ENCODE peak calls at places on chromosomes 1 and 21, in nine cellular contexts. E, C, R, L, U, B, N, Y and F are unnamed samples.

GRCh38 chr21:27649746-27650145 is 682.9 kb upstream of the ADAMTS5 start:
- DNase-seq in E (no peak), C (no peak), R (no peak), L (no peak), U (no peak), B (no peak), N (no peak), Y (no peak), F (no peak)

GRCh38 chr1:205343431-205344009 is 13.2 kb downstream of the KLHDC8A start:
- DNase-seq in E (no peak), C (no peak), R (no peak), L (no peak), U (no peak), B (no peak), N (peak), Y (no peak), F (peak)

GRCh38 chr1:180988221-180988826 is 34.3 kb downstream of the STX6 start:
- DNase-seq in E (peak), C (no peak), R (no peak), L (no peak), U (no peak), B (no peak), N (no peak), Y (no peak), F (no peak)

GRCh38 chr1:27632387-27633297 is 2.3 kb downstream of the FGR start:
- DNase-seq in E (no peak), C (no peak), R (no peak), L (no peak), U (no peak), B (no peak), N (peak), Y (no peak), F (peak)

GRCh38 chr1:66374561-66375111 is 159.3 kb upstream of the SGIP1 start:
- DNase-seq in E (no peak), C (no peak), R (peak), L (peak), U (no peak), B (no peak), N (peak), Y (no peak), F (peak)

GRCh38 chr1:11800756-11801433 is 4.9 kb downstream of the MTHFR start:
- DNase-seq in E (no peak), C (no peak), R (no peak), L (no peak), U (no peak), B (no peak), N (no peak), Y (no peak), F (peak)

GRCh38 chr1:22331618-22332017 is 120.0 kb upstream of the ZBTB40 start:
- DNase-seq in E (no peak), C (no peak), R (no peak), L (no peak), U (no peak), B (no peak), N (no peak), Y (no peak), F (no peak)

GRCh38 chr1:219660666-219661463 is 48.0 kb upstream of the ZC3H11B start:
- DNase-seq in E (no peak), C (no peak), R (peak), L (peak), U (no peak), B (peak), N (peak), Y (no peak), F (no peak)

GRCh38 chr1:239224100-239224499 is 162.3 kb upstream of the CHRM3 start:
- DNase-seq in E (no peak), C (no peak), R (no peak), L (no peak), U (no peak), B (no peak), N (no peak), Y (no peak), F (no peak)

GRCh38 chr1:37631039-37631428 is 3.7 kb downstream of the RSPO1 start:
- DNase-seq in E (no peak), C (no peak), R (no peak), L (no peak), U (no peak), B (no peak), N (no peak), Y (no peak), F (no peak)

GRCh38 chr1:49298304-49298703 is 521.6 kb upstream of the BEND5 start:
- DNase-seq in E (peak), C (no peak), R (peak), L (peak), U (no peak), B (peak), N (no peak), Y (no peak), F (no peak)

GRCh38 chr1:47650205-47650604 is 212.4 kb downstream of the FOXD2 start:
- DNase-seq in E (peak), C (no peak), R (peak), L (no peak), U (peak), B (no peak), N (no peak), Y (no peak), F (no peak)

GRCh38 chr1:20259646-20260045 is 31.0 kb upstream of the VWA5B1 start:
- DNase-seq in E (no peak), C (no peak), R (no peak), L (no peak), U (no peak), B (no peak), N (no peak), Y (no peak), F (no peak)

GRCh38 chr1:41274827-41275519 is 32.9 kb upstream of the SCMH1 start:
- DNase-seq in E (no peak), C (no peak), R (no peak), L (peak), U (no peak), B (no peak), N (no peak), Y (no peak), F (no peak)

GRCh38 chr1:112251766-112252506 is 144.1 kb upstream of the CTTNBP2NL start:
- DNase-seq in E (no peak), C (no peak), R (peak), L (peak), U (no peak), B (no peak), N (no peak), Y (no peak), F (no peak)

GRCh38 chr1:100349276-100349675 is 3.0 kb upstream of the CDC14A start:
- DNase-seq in E (no peak), C (no peak), R (no peak), L (no peak), U (no peak), B (no peak), N (no peak), Y (no peak), F (no peak)

GRCh38 chr1:45953934-45954333 is 150.5 kb downstream of the MAST2 start:
- DNase-seq in E (no peak), C (no peak), R (no peak), L (peak), U (no peak), B (peak), N (no peak), Y (no peak), F (no peak)

GRCh38 chr1:201713093-201713810 is 115.7 kb upstream of the IPO9 start:
- DNase-seq in E (no peak), C (no peak), R (peak), L (peak), U (peak), B (peak), N (no peak), Y (no peak), F (no peak)

GRCh38 chr1:9251501-9251900 is 16.9 kb downstream of the H6PD start:
- DNase-seq in E (no peak), C (no peak), R (no peak), L (no peak), U (no peak), B (no peak), N (no peak), Y (no peak), F (no peak)

GRCh38 chr1:63779872-63780271 is 6.1 kb downstream of the ROR1 start:
- DNase-seq in E (no peak), C (no peak), R (no peak), L (no peak), U (no peak), B (no peak), N (no peak), Y (no peak), F (no peak)

GRCh38 chr1:180916771-180917170 is 4.1 kb downstream of the KIAA1614 start:
- DNase-seq in E (no peak), C (no peak), R (no peak), L (no peak), U (no peak), B (no peak), N (no peak), Y (no peak), F (peak)